ENCODE peak calls at places on chromosomes 7 and 10, in six cellular contexts. E is IMR-90, C is trophoblast cell, G is neuronal stem cell, K is mesenchymal stem cell, H is H1. L is an unnamed sample.

GRCh38 chr10:60414877-60415585 is 25.4 kb upstream of the ANK3 start:
- DNase-seq in K (peak; percentile 90), G (no peak), C (peak; percentile 99), H (no peak), E (peak; percentile 92), L (peak; percentile 38)

GRCh38 chr7:155644971-155645509 is 579 bp downstream of the RBM33 start:
- DNase-seq in K (peak; percentile 48), H (no peak), C (peak; percentile 46), G (peak; percentile 24), E (no peak), L (peak; percentile 45)

GRCh38 chr10:130642926-130643325 is 506.7 kb downstream of the GLRX3 start:
- DNase-seq in H (no peak), E (no peak), K (no peak), C (no peak), G (no peak), L (no peak)

GRCh38 chr10:33291053-33291592 is 43.3 kb downstream of the NRP1 start:
- DNase-seq in K (peak; percentile 71), E (peak; percentile 87), H (no peak), C (peak; percentile 93), G (no peak), L (no peak)

GRCh38 chr7:77427996-77428603 is 12.0 kb upstream of the GSAP start:
- DNase-seq in G (peak; percentile 30), C (peak; percentile 35), K (peak; percentile 64), H (no peak), E (peak; percentile 78), L (no peak)

GRCh38 chr10:28991738-28992270 is 297.1 kb upstream of the LYZL1 start:
- DNase-seq in H (peak; percentile 83), G (peak; percentile 41), C (peak; percentile 77), E (peak; percentile 53), K (peak; percentile 45), L (peak; percentile 65)

GRCh38 chr10:373015-373414 is 237.8 kb downstream of the ZMYND11 start:
- DNase-seq in K (peak; percentile 41), E (peak; percentile 47), H (no peak), C (no peak), G (no peak), L (no peak)

GRCh38 chr7:129313282-129313681 is 88.5 kb downstream of the AHCYL2 start:
- DNase-seq in E (no peak), K (no peak), G (no peak), C (no peak), H (no peak), L (no peak)

GRCh38 chr7:79590571-79591274 is 137.3 kb upstream of the MAGI2 start:
- DNase-seq in K (no peak), C (no peak), G (no peak), H (no peak), E (no peak), L (no peak)

GRCh38 chr7:95245828-95246227 is 78.5 kb downstream of the PON1 start:
- DNase-seq in E (no peak), K (no peak), H (no peak), G (no peak), C (peak; percentile 46), L (peak; percentile 38)

GRCh38 chr10:47414752-47415519 is 30.8 kb upstream of the ZNF488 start:
- DNase-seq in G (no peak), K (no peak), H (no peak), C (no peak), E (no peak), L (no peak)

GRCh38 chr7:45202618-45203017 is 45.0 kb downstream of the RAMP3 start:
- DNase-seq in K (no peak), E (no peak), H (no peak), C (no peak), G (no peak), L (no peak)

GRCh38 chr10:12042409-12042796 is 206 bp downstream of the UPF2 start:
- DNase-seq in C (peak; percentile 2), H (no peak), K (peak; percentile 53), E (peak; percentile 3), G (no peak), L (no peak)

GRCh38 chr7:107405559-107405958 is 64.3 kb upstream of the GPR22 start:
- DNase-seq in C (peak; percentile 31), G (no peak), E (no peak), H (no peak), K (no peak), L (no peak)

GRCh38 chr10:79241990-79242619 is 105.2 kb upstream of the PPIF start:
- DNase-seq in K (peak; percentile 86), G (no peak), H (peak; percentile 69), E (peak; percentile 67), C (peak; percentile 64), L (peak; percentile 62)

GRCh38 chr7:1810961-1811849 is 141.1 kb downstream of the ELFN1 start:
- DNase-seq in K (no peak), E (peak; percentile 13), G (no peak), H (no peak), C (no peak), L (no peak)

GRCh38 chr10:3082290-3082689 is 14.9 kb downstream of the PFKP start:
- DNase-seq in C (no peak), K (no peak), E (no peak), G (no peak), H (no peak), L (no peak)

GRCh38 chr10:84903320-84903719 is 574.9 kb downstream of the CCSER2 start:
- DNase-seq in K (no peak), G (no peak), E (no peak), C (no peak), H (no peak), L (no peak)

GRCh38 chr7:77811895-77812685 is 13.5 kb downstream of the PHTF2 start:
- DNase-seq in K (peak; percentile 86), C (peak; percentile 90), G (no peak), H (no peak), E (peak; percentile 93), L (no peak)

GRCh38 chr7:103996639-103997038 is 7.2 kb upstream of the RELN start:
- DNase-seq in C (no peak), K (no peak), H (no peak), E (no peak), G (no peak), L (no peak)

GRCh38 chr10:79093658-79094411 is 25.1 kb downstream of the ZMIZ1 start:
- DNase-seq in E (peak; percentile 81), G (no peak), K (peak; percentile 94), C (no peak), H (no peak), L (no peak)

GRCh38 chr7:130491841-130492518 is at the start of gene MEST:
- DNase-seq in H (peak; percentile 59), E (peak; percentile 47), G (no peak), C (peak; percentile 47), K (peak; percentile 45), L (peak; percentile 50)

GRCh38 chr7:158093156-158093796 is 494.3 kb downstream of the PTPRN2 start:
- DNase-seq in H (no peak), C (no peak), E (no peak), G (no peak), K (no peak), L (peak; percentile 15)

GRCh38 chr10:110353244-110354119 is 48.8 kb upstream of the SMNDC1 start:
- DNase-seq in G (no peak), H (no peak), K (peak; percentile 95), C (peak; percentile 15), E (peak; percentile 99), L (peak; percentile 72)

GRCh38 chr7:116316838-116317612 is 106.7 kb downstream of the TES start:
- DNase-seq in H (no peak), C (peak; percentile 81), K (peak; percentile 98), G (peak; percentile 12), E (peak; percentile 99), L (no peak)

GRCh38 chr7:132317856-132318255 is 258.4 kb downstream of the PLXNA4 start:
- DNase-seq in E (no peak), K (no peak), G (no peak), H (no peak), C (no peak), L (no peak)

GRCh38 chr10:35089641-35090161 is 440 bp downstream of the CUL2 start:
- DNase-seq in G (no peak), C (peak; percentile 7), E (peak; percentile 43), K (peak; percentile 86), H (no peak), L (no peak)

GRCh38 chr7:64839910-64840309 is 45.7 kb downstream of the ZNF138 start:
- DNase-seq in G (no peak), E (no peak), K (no peak), H (no peak), C (no peak), L (no peak)

GRCh38 chr10:51176976-51177690 is 102.8 kb downstream of the PRKG1 start:
- DNase-seq in E (peak; percentile 77), G (no peak), C (peak; percentile 21), H (no peak), K (peak; percentile 46), L (no peak)

GRCh38 chr10:3770611-3771110 is 14.3 kb downstream of the KLF6 start:
- DNase-seq in E (no peak), K (peak; percentile 55), C (no peak), G (no peak), H (no peak), L (no peak)

GRCh38 chr10:62806246-62806645 is 1.7 kb downstream of the ADO start:
- DNase-seq in H (no peak), K (no peak), E (peak; percentile 25), G (no peak), C (peak; percentile 4), L (no peak)

GRCh38 chr7:63092951-63093350 is 905.7 kb upstream of the ZNF722 start:
- DNase-seq in H (no peak), C (no peak), K (no peak), E (no peak), G (no peak), L (no peak)

GRCh38 chr7:63093481-63093880 is 905.2 kb upstream of the ZNF722 start:
- DNase-seq in H (no peak), K (no peak), G (no peak), E (no peak), C (no peak), L (no peak)

GRCh38 chr7:63096141-63096540 is 902.5 kb upstream of the ZNF722 start:
- DNase-seq in C (no peak), G (no peak), K (no peak), E (no peak), H (no peak), L (no peak)
- H4K91ac ChIP-seq in C (no peak overlapping the region), G (no peak overlapping the region), K (no peak overlapping the region), E (no peak overlapping the region), H (no peak overlapping the region), L (no peak overlapping the region)

GRCh38 chr7:102313997-102314780 is 27.5 kb downstream of the SH2B2 start:
- DNase-seq in C (no peak), H (no peak), K (no peak), E (no peak), G (no peak), L (no peak)
- H3K27ac ChIP-seq in C (no peak overlapping the region), H (no peak overlapping the region), K (no peak overlapping the region), E (no peak overlapping the region), G (no peak overlapping the region), L (no peak overlapping the region)

GRCh38 chr10:52454476-52454875 is 140.4 kb downstream of the DKK1 start:
- DNase-seq in K (no peak), E (no peak), H (no peak), C (no peak), G (no peak), L (no peak)
- H4K8ac ChIP-seq in K (no peak overlapping the region), E (peak overlapping the region; percentile 76), H (no peak overlapping the region), C (no peak overlapping the region), G (no peak overlapping the region), L (no peak overlapping the region)

DNA sequence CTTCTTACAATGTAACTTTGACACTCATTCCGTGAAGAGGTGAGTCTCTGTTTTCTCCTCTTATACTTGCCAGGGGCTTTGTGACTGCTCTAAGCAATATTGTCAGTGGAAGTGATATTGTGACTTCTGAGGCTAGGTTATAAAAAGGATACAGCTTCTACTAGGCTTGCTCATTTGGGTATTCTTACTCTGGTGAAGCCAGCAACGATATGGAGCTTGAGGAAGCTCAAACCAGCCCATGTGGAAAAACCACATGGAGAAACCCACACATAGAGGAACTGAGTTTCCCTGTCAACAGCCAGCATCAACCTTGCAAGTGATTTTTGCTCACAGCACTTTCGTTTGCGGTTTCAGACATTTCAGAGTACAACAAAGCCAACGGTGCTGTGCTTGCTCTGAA is 149.6 kb upstream of the SEMA3E start:
- DNase-seq in G (no peak), C (no peak), H (no peak), K (no peak), E (no peak), L (no peak)
- H4K91ac ChIP-seq in G (no peak overlapping the region), C (no peak overlapping the region), H (no peak overlapping the region), K (no peak overlapping the region), E (no peak overlapping the region), L (no peak overlapping the region)